ENCODE peak calls at places on chromosome 4, in seven cellular contexts. One of them, this sample, is unnamed.

GRCh38 chr4:186104895-186105720 is 604 bp downstream of the FAM149A start:
- DNase-seq in HCT116: no peak
- DNase-seq in heart right ventricle: peak; percentile 27
- DNase-seq in OCI-LY7: no peak
- DNase-seq in GM23338: peak; percentile 52
- DNase-seq in sigmoid colon: peak; percentile 70
- DNase-seq in esophagus squamous epithelium: no peak
- DNase-seq in this sample: peak; percentile 59

GRCh38 chr4:168486961-168487820 is 6.9 kb upstream of the DDX60L start:
- DNase-seq in esophagus squamous epithelium: no peak
- DNase-seq in sigmoid colon: no peak
- DNase-seq in GM23338: no peak
- DNase-seq in HCT116: peak; percentile 96
- DNase-seq in OCI-LY7: no peak
- DNase-seq in heart right ventricle: no peak
- DNase-seq in this sample: no peak

GRCh38 chr4:94758141-94758699 is 465 bp downstream of the BMPR1B start:
- DNase-seq in heart right ventricle: peak; percentile 27
- DNase-seq in esophagus squamous epithelium: no peak
- DNase-seq in OCI-LY7: no peak
- DNase-seq in sigmoid colon: peak; percentile 68
- DNase-seq in HCT116: no peak
- DNase-seq in GM23338: peak; percentile 81
- DNase-seq in this sample: peak; percentile 80

GRCh38 chr4:162659716-162660115 is 495.9 kb upstream of the FSTL5 start:
- DNase-seq in heart right ventricle: no peak
- DNase-seq in GM23338: no peak
- DNase-seq in HCT116: no peak
- DNase-seq in sigmoid colon: no peak
- DNase-seq in esophagus squamous epithelium: no peak
- DNase-seq in OCI-LY7: no peak
- DNase-seq in this sample: no peak

GRCh38 chr4:42995343-42995944 is 102.9 kb downstream of the GRXCR1 start:
- DNase-seq in HCT116: no peak
- DNase-seq in OCI-LY7: peak; percentile 27
- DNase-seq in esophagus squamous epithelium: no peak
- DNase-seq in GM23338: peak; percentile 70
- DNase-seq in sigmoid colon: no peak
- DNase-seq in heart right ventricle: no peak
- DNase-seq in this sample: peak; percentile 55

GRCh38 chr4:125313989-125314602 is 659 bp upstream of the FAT4 start:
- DNase-seq in heart right ventricle: no peak
- DNase-seq in sigmoid colon: no peak
- DNase-seq in esophagus squamous epithelium: no peak
- DNase-seq in OCI-LY7: no peak
- DNase-seq in GM23338: peak; percentile 19
- DNase-seq in HCT116: no peak
- DNase-seq in this sample: peak; percentile 78

GRCh38 chr4:62797221-62797620 is 1597.1 kb downstream of the ADGRL3 start:
- DNase-seq in HCT116: no peak
- DNase-seq in esophagus squamous epithelium: no peak
- DNase-seq in GM23338: no peak
- DNase-seq in OCI-LY7: no peak
- DNase-seq in heart right ventricle: no peak
- DNase-seq in sigmoid colon: no peak
- DNase-seq in this sample: no peak

GRCh38 chr4:94256833-94257232 is 49.2 kb downstream of the SMARCAD1 start:
- DNase-seq in esophagus squamous epithelium: no peak
- DNase-seq in OCI-LY7: peak; percentile 14
- DNase-seq in heart right ventricle: no peak
- DNase-seq in sigmoid colon: no peak
- DNase-seq in GM23338: no peak
- DNase-seq in HCT116: no peak
- DNase-seq in this sample: no peak

GRCh38 chr4:27463816-27464215 is 603.2 kb downstream of the STIM2 start:
- DNase-seq in heart right ventricle: no peak
- DNase-seq in GM23338: no peak
- DNase-seq in OCI-LY7: no peak
- DNase-seq in HCT116: peak; percentile 54
- DNase-seq in esophagus squamous epithelium: no peak
- DNase-seq in sigmoid colon: no peak
- DNase-seq in this sample: no peak

GRCh38 chr4:176210101-176210500 is 14.7 kb upstream of the SPATA4 start:
- DNase-seq in esophagus squamous epithelium: no peak
- DNase-seq in HCT116: no peak
- DNase-seq in GM23338: no peak
- DNase-seq in sigmoid colon: no peak
- DNase-seq in OCI-LY7: no peak
- DNase-seq in heart right ventricle: no peak
- DNase-seq in this sample: no peak

GRCh38 chr4:128623508-128624215 is 185.8 kb upstream of the JADE1 start:
- DNase-seq in GM23338: no peak
- DNase-seq in esophagus squamous epithelium: no peak
- DNase-seq in HCT116: no peak
- DNase-seq in heart right ventricle: no peak
- DNase-seq in OCI-LY7: no peak
- DNase-seq in sigmoid colon: no peak
- DNase-seq in this sample: no peak

GRCh38 chr4:168560184-168560834 is 63.5 kb downstream of the PALLD start:
- DNase-seq in sigmoid colon: no peak
- DNase-seq in GM23338: no peak
- DNase-seq in OCI-LY7: no peak
- DNase-seq in HCT116: no peak
- DNase-seq in esophagus squamous epithelium: no peak
- DNase-seq in heart right ventricle: no peak
- DNase-seq in this sample: no peak

GRCh38 chr4:7061815-7062214 is 6.0 kb downstream of the GRPEL1 start:
- DNase-seq in heart right ventricle: no peak
- DNase-seq in HCT116: no peak
- DNase-seq in GM23338: no peak
- DNase-seq in OCI-LY7: no peak
- DNase-seq in sigmoid colon: peak; percentile 28
- DNase-seq in esophagus squamous epithelium: no peak
- DNase-seq in this sample: no peak

GRCh38 chr4:7863911-7864681 is 75.6 kb downstream of the AFAP1 start:
- DNase-seq in GM23338: no peak
- DNase-seq in OCI-LY7: peak; percentile 37
- DNase-seq in esophagus squamous epithelium: no peak
- DNase-seq in heart right ventricle: no peak
- DNase-seq in HCT116: no peak
- DNase-seq in sigmoid colon: peak; percentile 18
- DNase-seq in this sample: peak; percentile 23

GRCh38 chr4:77240469-77241066 is 83.6 kb downstream of the CCNG2 start:
- DNase-seq in heart right ventricle: peak; percentile 15
- DNase-seq in GM23338: peak; percentile 93
- DNase-seq in OCI-LY7: peak; percentile 72
- DNase-seq in sigmoid colon: no peak
- DNase-seq in esophagus squamous epithelium: no peak
- DNase-seq in HCT116: peak; percentile 51
- DNase-seq in this sample: peak; percentile 89

GRCh38 chr4:183249854-183250253 is 70.2 kb downstream of the CLDN22 start:
- DNase-seq in esophagus squamous epithelium: no peak
- DNase-seq in sigmoid colon: no peak
- DNase-seq in GM23338: peak; percentile 60
- DNase-seq in OCI-LY7: peak; percentile 10
- DNase-seq in HCT116: no peak
- DNase-seq in heart right ventricle: no peak
- DNase-seq in this sample: peak; percentile 52

GRCh38 chr4:77493829-77494551 is 111.6 kb upstream of the CXCL13 start:
- DNase-seq in sigmoid colon: no peak
- DNase-seq in OCI-LY7: no peak
- DNase-seq in GM23338: no peak
- DNase-seq in HCT116: no peak
- DNase-seq in heart right ventricle: no peak
- DNase-seq in esophagus squamous epithelium: no peak
- DNase-seq in this sample: no peak

GRCh38 chr4:183118585-183118984 is 19.5 kb downstream of the WWC2 start:
- DNase-seq in HCT116: no peak
- DNase-seq in esophagus squamous epithelium: no peak
- DNase-seq in OCI-LY7: no peak
- DNase-seq in sigmoid colon: no peak
- DNase-seq in GM23338: peak; percentile 85
- DNase-seq in heart right ventricle: no peak
- DNase-seq in this sample: peak; percentile 70

GRCh38 chr4:148634476-148634875 is 192.3 kb upstream of the NR3C2 start:
- DNase-seq in heart right ventricle: no peak
- DNase-seq in esophagus squamous epithelium: no peak
- DNase-seq in GM23338: no peak
- DNase-seq in OCI-LY7: no peak
- DNase-seq in sigmoid colon: no peak
- DNase-seq in HCT116: no peak
- DNase-seq in this sample: no peak

GRCh38 chr4:101701551-101701950 is 89.0 kb upstream of the BANK1 start:
- DNase-seq in OCI-LY7: no peak
- DNase-seq in heart right ventricle: no peak
- DNase-seq in sigmoid colon: no peak
- DNase-seq in esophagus squamous epithelium: no peak
- DNase-seq in GM23338: no peak
- DNase-seq in HCT116: no peak
- DNase-seq in this sample: peak; percentile 33

GRCh38 chr4:184282251-184282713 is 64.6 kb upstream of the ENPP6 start:
- DNase-seq in heart right ventricle: no peak
- DNase-seq in sigmoid colon: no peak
- DNase-seq in OCI-LY7: peak; percentile 87
- DNase-seq in HCT116: no peak
- DNase-seq in esophagus squamous epithelium: no peak
- DNase-seq in GM23338: peak; percentile 54
- DNase-seq in this sample: peak; percentile 21

GRCh38 chr4:77921701-77922100 is 59.1 kb downstream of the MRPL1 start:
- DNase-seq in sigmoid colon: no peak
- DNase-seq in heart right ventricle: no peak
- DNase-seq in esophagus squamous epithelium: no peak
- DNase-seq in HCT116: peak; percentile 83
- DNase-seq in OCI-LY7: no peak
- DNase-seq in GM23338: no peak
- DNase-seq in this sample: no peak

GRCh38 chr4:182369211-182369610 is 126.0 kb downstream of the TENM3 start:
- DNase-seq in heart right ventricle: no peak
- DNase-seq in esophagus squamous epithelium: no peak
- DNase-seq in sigmoid colon: no peak
- DNase-seq in OCI-LY7: no peak
- DNase-seq in HCT116: no peak
- DNase-seq in GM23338: peak; percentile 14
- DNase-seq in this sample: no peak

GRCh38 chr4:54169176-54169575 is 59.9 kb upstream of the PDGFRA start:
- DNase-seq in esophagus squamous epithelium: no peak
- DNase-seq in OCI-LY7: no peak
- DNase-seq in sigmoid colon: no peak
- DNase-seq in HCT116: no peak
- DNase-seq in heart right ventricle: no peak
- DNase-seq in GM23338: no peak
- DNase-seq in this sample: no peak

GRCh38 chr4:53863163-53863562 is 201.2 kb downstream of the CHIC2 start:
- DNase-seq in HCT116: no peak
- DNase-seq in esophagus squamous epithelium: no peak
- DNase-seq in OCI-LY7: no peak
- DNase-seq in sigmoid colon: peak; percentile 80
- DNase-seq in heart right ventricle: peak; percentile 14
- DNase-seq in GM23338: no peak
- DNase-seq in this sample: no peak

GRCh38 chr4:170391066-170391754 is 301.5 kb upstream of the AADAT start:
- DNase-seq in OCI-LY7: no peak
- DNase-seq in HCT116: no peak
- DNase-seq in esophagus squamous epithelium: no peak
- DNase-seq in heart right ventricle: no peak
- DNase-seq in GM23338: no peak
- DNase-seq in sigmoid colon: no peak
- DNase-seq in this sample: peak; percentile 9

GRCh38 chr4:181017038-181017437 is 1226.2 kb upstream of the TENM3 start:
- DNase-seq in heart right ventricle: no peak
- DNase-seq in HCT116: no peak
- DNase-seq in GM23338: no peak
- DNase-seq in OCI-LY7: no peak
- DNase-seq in sigmoid colon: no peak
- DNase-seq in esophagus squamous epithelium: no peak
- DNase-seq in this sample: no peak

GRCh38 chr4:10173039-10173753 is 56.6 kb upstream of the WDR1 start:
- DNase-seq in heart right ventricle: no peak
- DNase-seq in GM23338: no peak
- DNase-seq in OCI-LY7: no peak
- DNase-seq in esophagus squamous epithelium: no peak
- DNase-seq in sigmoid colon: peak; percentile 83
- DNase-seq in HCT116: no peak
- DNase-seq in this sample: no peak
- TF ChIP-seq CTCF in heart right ventricle: peak; percentile 36
- TF ChIP-seq CTCF in GM23338: peak; percentile 23
- TF ChIP-seq CTCF in OCI-LY7: no peak
- TF ChIP-seq CTCF in esophagus squamous epithelium: no peak
- TF ChIP-seq CTCF in sigmoid colon: no peak
- TF ChIP-seq CTCF in HCT116: no peak
- TF ChIP-seq CTCF in this sample: no peak

GRCh38 chr4:39626913-39627312 is 11.8 kb downstream of the SMIM14 start:
- DNase-seq in HCT116: no peak
- DNase-seq in OCI-LY7: no peak
- DNase-seq in esophagus squamous epithelium: no peak
- DNase-seq in GM23338: no peak
- DNase-seq in sigmoid colon: no peak
- DNase-seq in heart right ventricle: no peak
- DNase-seq in this sample: no peak
- H3K4me1 ChIP-seq in HCT116: peaks cover 12% of the 10 kb centered on the region
- H3K4me1 ChIP-seq in OCI-LY7: peaks cover 45% of the 10 kb centered on the region
- H3K4me1 ChIP-seq in esophagus squamous epithelium: peaks cover 4% of the 10 kb centered on the region
- H3K4me1 ChIP-seq in GM23338: peaks cover 9% of the 10 kb centered on the region
- H3K4me1 ChIP-seq in sigmoid colon: peaks cover 22% of the 10 kb centered on the region
- H3K4me1 ChIP-seq in heart right ventricle: no peaks in the 10 kb centered on the region
- H3K4me1 ChIP-seq in this sample: no peaks in the 10 kb centered on the region

DNA sequence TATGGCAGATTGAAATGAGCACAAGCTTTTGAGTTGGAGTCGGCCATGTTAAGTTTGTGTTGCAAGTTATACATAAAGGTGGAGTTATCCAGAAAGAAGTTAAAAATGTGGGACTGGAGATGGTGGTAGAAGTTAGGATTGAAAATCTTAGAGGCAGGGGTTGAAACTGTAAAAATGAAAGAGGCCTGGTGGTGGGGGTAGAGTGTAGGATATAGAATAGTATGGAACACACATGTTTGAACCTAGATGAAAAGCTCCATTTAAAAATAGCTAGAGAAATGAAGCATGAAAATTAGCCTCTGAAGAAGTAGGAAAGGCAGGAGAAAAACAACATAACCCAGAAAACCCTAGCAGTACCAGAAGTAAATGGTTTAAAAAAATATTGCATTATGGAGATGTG is 131.8 kb upstream of the ENPEP start:
- DNase-seq in GM23338: peak; percentile 54
- DNase-seq in heart right ventricle: no peak
- DNase-seq in HCT116: peak; percentile 3
- DNase-seq in OCI-LY7: no peak
- DNase-seq in esophagus squamous epithelium: no peak
- DNase-seq in sigmoid colon: no peak
- DNase-seq in this sample: no peak
- TF ChIP-seq CTCF in GM23338: peak; percentile 69
- TF ChIP-seq CTCF in heart right ventricle: peak; percentile 37
- TF ChIP-seq CTCF in HCT116: peak; percentile 50
- TF ChIP-seq CTCF in OCI-LY7: peak; percentile 25
- TF ChIP-seq CTCF in esophagus squamous epithelium: no peak
- TF ChIP-seq CTCF in sigmoid colon: peak; percentile 31
- TF ChIP-seq CTCF in this sample: peak; percentile 57

DNA sequence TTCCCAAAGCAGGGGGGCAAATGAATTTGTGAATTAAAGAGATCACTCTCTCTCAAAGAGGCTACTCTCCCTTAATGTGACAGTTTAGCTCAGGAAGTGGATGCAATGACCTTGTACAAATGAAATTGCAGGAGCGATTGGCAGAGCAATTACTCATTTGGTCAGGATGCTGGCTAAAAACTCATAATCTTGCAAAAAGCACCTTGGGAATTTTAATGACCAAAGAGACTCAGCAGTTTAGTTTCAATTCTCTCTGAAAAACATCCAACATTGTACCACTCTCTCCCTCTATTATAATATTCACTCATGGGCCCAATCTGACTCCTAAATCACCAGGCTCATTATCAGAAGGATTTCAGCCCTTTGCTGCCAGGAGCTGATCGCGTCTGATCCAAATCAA is 26.1 kb downstream of the PDGFC start:
- DNase-seq in OCI-LY7: no peak
- DNase-seq in HCT116: no peak
- DNase-seq in GM23338: no peak
- DNase-seq in heart right ventricle: no peak
- DNase-seq in sigmoid colon: no peak
- DNase-seq in esophagus squamous epithelium: no peak
- DNase-seq in this sample: no peak
- H3K4me1 ChIP-seq in OCI-LY7: no peaks in the 10 kb centered on the region
- H3K4me1 ChIP-seq in HCT116: peaks cover 26% of the 10 kb centered on the region
- H3K4me1 ChIP-seq in GM23338: peaks cover 6% of the 10 kb centered on the region
- H3K4me1 ChIP-seq in heart right ventricle: no peaks in the 10 kb centered on the region
- H3K4me1 ChIP-seq in sigmoid colon: peaks cover 95% of the 10 kb centered on the region
- H3K4me1 ChIP-seq in esophagus squamous epithelium: peaks cover 11% of the 10 kb centered on the region
- H3K4me1 ChIP-seq in this sample: peaks cover 13% of the 10 kb centered on the region

This sample was measured in neural progenitor cell.